ENCODE peak calls at places on chromosomes 1 and 21, in six cellular contexts. N, P, I, A, F and K are unnamed samples.

GRCh38 chr1:18632711-18633427 is 2.2 kb downstream of the PAX7 start:
- DNase-seq in N (no peak), P (no peak), I (no peak), A (no peak), F (no peak), K (no peak)

GRCh38 chr1:30737357-30738039 is 14.1 kb upstream of the MATN1 start:
- DNase-seq in N (no peak), P (no peak), I (no peak), A (no peak), F (no peak), K (no peak)

GRCh38 chr21:28233536-28234220 is 759.0 kb downstream of the LTN1 start:
- DNase-seq in N (no peak), P (no peak), I (no peak), A (peak), F (no peak), K (no peak)

GRCh38 chr1:11522400-11523235 is 43.7 kb downstream of the DISP3 start:
- DNase-seq in N (no peak), P (peak), I (no peak), A (no peak), F (no peak), K (no peak)

GRCh38 chr1:197395209-197395608 is 127.2 kb downstream of the CRB1 start:
- DNase-seq in N (no peak), P (no peak), I (no peak), A (no peak), F (no peak), K (no peak)

GRCh38 chr1:202135221-202135721 is 9.3 kb downstream of the ARL8A start:
- DNase-seq in N (peak), P (peak), I (no peak), A (peak), F (peak), K (peak)

GRCh38 chr1:44073528-44073927 is 42.3 kb upstream of the SLC6A9 start:
- DNase-seq in N (no peak), P (no peak), I (no peak), A (no peak), F (no peak), K (no peak)

GRCh38 chr1:30692201-30692947 is 31.0 kb downstream of the MATN1 start:
- DNase-seq in N (no peak), P (no peak), I (no peak), A (no peak), F (no peak), K (no peak)

GRCh38 chr1:87968259-87968955 is 639.7 kb downstream of the LMO4 start:
- DNase-seq in N (peak), P (peak), I (no peak), A (peak), F (peak), K (peak)

GRCh38 chr1:161473363-161473762 is 31.9 kb upstream of the FCGR2A start:
- DNase-seq in N (no peak), P (no peak), I (no peak), A (no peak), F (no peak), K (no peak)

GRCh38 chr1:7042322-7043231 is 257.3 kb downstream of the CAMTA1 start:
- DNase-seq in N (no peak), P (peak), I (no peak), A (no peak), F (peak), K (no peak)

GRCh38 chr1:155978325-155978972 is at the start of gene ARHGEF2:
- DNase-seq in N (peak), P (peak), I (peak), A (peak), F (peak), K (peak)

GRCh38 chr1:10057305-10057704 is 24.5 kb downstream of the UBE4B start:
- DNase-seq in N (no peak), P (no peak), I (no peak), A (no peak), F (peak), K (no peak)

GRCh38 chr1:111281411-111281810 is 9.2 kb upstream of the CHIA start:
- DNase-seq in N (no peak), P (no peak), I (no peak), A (no peak), F (no peak), K (no peak)

GRCh38 chr1:191641420-191642215 is 516.6 kb upstream of the RGS18 start:
- DNase-seq in N (no peak), P (no peak), I (no peak), A (no peak), F (no peak), K (no peak)

GRCh38 chr1:116498789-116499628 is 71.8 kb downstream of the CD58 start:
- DNase-seq in N (no peak), P (peak), I (no peak), A (peak), F (peak), K (peak)

GRCh38 chr1:172781513-172782140 is 122.7 kb downstream of the FASLG start:
- DNase-seq in N (no peak), P (no peak), I (no peak), A (no peak), F (peak), K (no peak)

GRCh38 chr1:35931424-35932157 is 686 bp downstream of the AGO3 start:
- DNase-seq in N (peak), P (peak), I (no peak), A (peak), F (no peak), K (peak)

GRCh38 chr1:211925016-211925415 is 94.5 kb upstream of the LPGAT1 start:
- DNase-seq in N (no peak), P (peak), I (no peak), A (no peak), F (no peak), K (no peak)

GRCh38 chr21:32096411-32096810 is 182.4 kb downstream of the MIS18A start:
- DNase-seq in N (peak), P (peak), I (no peak), A (no peak), F (peak), K (no peak)

GRCh38 chr1:95108792-95109191 is 8.4 kb upstream of the TLCD4 start:
- DNase-seq in N (no peak), P (no peak), I (no peak), A (no peak), F (no peak), K (no peak)

GRCh38 chr1:227797612-227798011 is 17.9 kb upstream of the PRSS38 start:
- DNase-seq in N (no peak), P (no peak), I (no peak), A (no peak), F (no peak), K (no peak)

GRCh38 chr1:180524915-180525695 is 22.7 kb upstream of the ACBD6 start:
- DNase-seq in N (no peak), P (no peak), I (no peak), A (no peak), F (no peak), K (no peak)

GRCh38 chr21:34862951-34863350 is 186.2 kb downstream of the RUNX1 start:
- DNase-seq in N (no peak), P (no peak), I (no peak), A (no peak), F (no peak), K (no peak)

GRCh38 chr1:225999912-226000337 is 782 bp upstream of the SDE2 start:
- DNase-seq in N (no peak), P (no peak), I (peak), A (no peak), F (peak), K (no peak)

GRCh38 chr21:29018540-29018939 is 609 bp downstream of the RWDD2B start:
- DNase-seq in N (no peak), P (no peak), I (no peak), A (no peak), F (peak), K (no peak)

GRCh38 chr1:17013598-17014320 is 2.0 kb upstream of the ATP13A2 start:
- DNase-seq in N (no peak), P (no peak), I (no peak), A (no peak), F (no peak), K (no peak)

GRCh38 chr1:59947047-59947938 is 20.7 kb upstream of the CYP2J2 start:
- DNase-seq in N (peak), P (peak), I (no peak), A (peak), F (peak), K (no peak)

GRCh38 chr1:21384620-21385019 is 55.3 kb upstream of the NBPF3 start:
- DNase-seq in N (no peak), P (no peak), I (no peak), A (no peak), F (no peak), K (no peak)

GRCh38 chr1:1360511-1361169 is 2.3 kb upstream of the MXRA8 start:
- DNase-seq in N (peak), P (peak), I (no peak), A (peak), F (peak), K (peak)

GRCh38 chr1:192476802-192477298 is 98.7 kb upstream of the RGS1 start:
- DNase-seq in N (peak), P (no peak), I (no peak), A (peak), F (peak), K (peak)

GRCh38 chr1:92186081-92186480 is 31.6 kb upstream of the C1orf146 start:
- DNase-seq in N (no peak), P (no peak), I (no peak), A (no peak), F (no peak), K (no peak)

GRCh38 chr21:20997633-20998455 is at the start of gene NCAM2:
- DNase-seq in N (peak), P (peak), I (peak), A (peak), F (peak), K (peak)

GRCh38 chr1:203148127-203148526 is 20.6 kb downstream of the ADORA1 start:
- DNase-seq in N (no peak), P (peak), I (no peak), A (no peak), F (no peak), K (no peak)